ENCODE peak calls at places on chromosomes 7 and 10, in five cellular contexts. K is A549, Y is GM12878, Q is HepG2, B is K562. E is an unnamed sample.

GRCh38 chr7:159144756-159145543 is at the start of gene VIPR2:
- DNase-seq in B (no peak), K (no peak), Y (no peak), Q (no peak), E (peak)

GRCh38 chr10:96271017-96271815 is at the start of gene BLNK:
- DNase-seq in Q (no peak), K (no peak), B (no peak), Y (peak), E (no peak)

GRCh38 chr10:133230387-133231195 is 574 bp downstream of the UTF1 start:
- DNase-seq in K (peak), B (peak), Q (no peak), Y (no peak), E (peak)

GRCh38 chr10:113087082-113088029 is 137.3 kb downstream of the TCF7L2 start:
- DNase-seq in Q (peak), B (peak), K (peak), Y (no peak), E (peak)

GRCh38 chr7:36232971-36233550 is 80.0 kb downstream of the EEPD1 start:
- DNase-seq in B (no peak), Y (no peak), Q (peak), K (no peak), E (no peak)

GRCh38 chr10:122510326-122510725 is 49.0 kb downstream of the HTRA1 start:
- DNase-seq in B (no peak), K (no peak), Y (no peak), Q (no peak), E (peak)

GRCh38 chr7:13276977-13277376 is 589.5 kb downstream of the ARL4A start:
- DNase-seq in K (peak), Q (no peak), B (no peak), Y (no peak), E (peak)

GRCh38 chr7:146115665-146116451 is 743 bp upstream of the CNTNAP2 start:
- DNase-seq in B (peak), Q (no peak), K (no peak), Y (no peak), E (peak)

GRCh38 chr10:75487087-75487784 is 55.8 kb downstream of the LRMDA start:
- DNase-seq in Y (peak), K (no peak), B (no peak), Q (no peak), E (no peak)

GRCh38 chr7:107785170-107785569 is 17.9 kb downstream of the SLC26A3 start:
- DNase-seq in Q (no peak), K (no peak), Y (no peak), B (no peak), E (no peak)

GRCh38 chr7:138207555-138207971 is 131.3 kb downstream of the AKR1D1 start:
- DNase-seq in B (no peak), Q (no peak), K (no peak), Y (no peak), E (peak)

GRCh38 chr7:15130666-15131541 is 228.4 kb upstream of the DGKB start:
- DNase-seq in Q (no peak), Y (no peak), B (no peak), K (peak), E (no peak)

GRCh38 chr7:36784991-36785940 is 61.0 kb upstream of the AOAH start:
- DNase-seq in K (no peak), Q (no peak), Y (peak), B (no peak), E (no peak)

GRCh38 chr10:48247680-48248079 is 26.8 kb downstream of the FRMPD2 start:
- DNase-seq in Q (no peak), K (no peak), Y (no peak), B (no peak), E (peak)

GRCh38 chr10:5951167-5951711 is 26.1 kb downstream of the IL15RA start:
- DNase-seq in Y (no peak), Q (no peak), B (no peak), K (no peak), E (no peak)
- TF ChIP-seq REST in Y (no peak), Q (no peak), B (no peak), K (no peak), E (no peak)

GRCh38 chr7:70654979-70655378 is 477.0 kb upstream of the GALNT17 start:
- DNase-seq in K (no peak), Y (no peak), B (no peak), Q (no peak), E (no peak)
- TF ChIP-seq JUNB in K (no peak), Y (no peak), B (no peak), Q (no peak), E (no peak)

DNA sequence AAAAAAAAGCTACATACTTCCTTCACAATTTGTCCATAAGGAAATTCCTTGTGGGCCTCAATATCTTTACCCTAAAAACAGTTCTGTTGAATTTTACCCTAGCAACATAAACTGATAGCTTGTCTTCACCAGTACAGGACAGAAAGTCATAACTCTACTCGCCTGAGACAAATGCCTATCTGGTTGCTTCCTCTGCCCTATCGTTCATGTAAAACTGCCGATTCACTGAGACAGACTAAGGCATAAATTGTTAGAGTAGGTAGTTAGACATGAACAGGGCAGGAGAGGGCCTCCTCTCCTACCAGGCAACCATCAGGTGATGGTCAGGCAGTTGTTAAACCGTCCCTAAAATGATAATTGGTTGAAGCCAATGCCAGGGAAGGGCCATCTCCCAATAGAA is 25.0 kb downstream of the IFIT3 start:
- DNase-seq in Q (no peak), K (no peak), B (no peak), Y (no peak), E (no peak)
- TF ChIP-seq REST in Q (no peak), K (no peak), B (no peak), Y (no peak), E (no peak)

GRCh38 chr7:29091121-29091601 is 55.2 kb downstream of the CPVL start:
- DNase-seq in B (no peak), K (no peak), Q (no peak), Y (no peak), E (peak)
- TF ChIP-seq JUNB in B (no peak), K (no peak), Q (no peak), Y (no peak), E (no peak)

GRCh38 chr7:74655785-74656420 is 1.6 kb upstream of the GTF2I start:
- DNase-seq in Y (no peak), B (no peak), Q (no peak), K (no peak), E (no peak)
- TF ChIP-seq REST in Y (no peak), B (no peak), Q (no peak), K (no peak), E (no peak)

GRCh38 chr7:28168393-28169158 is 12.0 kb downstream of the JAZF1 start:
- DNase-seq in Q (no peak), K (no peak), Y (no peak), B (no peak), E (no peak)
- TF ChIP-seq JUNB in Q (no peak), K (no peak), Y (no peak), B (no peak), E (no peak)

GRCh38 chr7:21193895-21194294 is 234.0 kb upstream of the SP4 start:
- DNase-seq in Q (no peak), B (no peak), Y (no peak), K (no peak), E (peak)
- TF ChIP-seq REST in Q (no peak), B (no peak), Y (no peak), K (no peak), E (no peak)

DNA sequence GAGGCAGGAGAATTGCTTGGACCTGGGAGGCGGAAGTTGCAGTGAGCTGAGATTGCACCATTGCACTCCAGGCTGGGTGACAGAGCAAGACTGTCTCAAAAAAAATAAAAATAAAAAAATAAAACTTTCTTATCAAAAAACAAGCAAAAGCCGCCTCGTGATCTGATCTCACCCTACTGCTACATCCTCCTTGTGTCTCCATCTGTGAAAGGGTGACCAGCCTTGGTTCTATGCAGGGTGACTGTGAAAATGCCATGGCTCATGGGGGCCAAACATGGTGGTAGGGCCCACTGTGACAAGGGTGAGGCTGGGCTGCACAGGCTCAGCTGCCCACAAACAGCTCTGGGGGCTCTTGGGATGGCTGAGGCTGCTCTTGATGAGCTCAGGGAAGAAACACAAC is 968 bp upstream of the OPN4 start:
- DNase-seq in K (no peak), Y (no peak), B (no peak), Q (no peak), E (no peak)
- TF ChIP-seq JUNB in K (no peak), Y (no peak), B (no peak), Q (no peak), E (no peak)

E was measured in GM23338.